ENCODE peak calls at places on chromosome 5, in nine cellular contexts. R is stimulated activated CD4-positive, alpha-beta T cell treated with anti-CD3 and anti-CD28 coated beads, Interleukin-4, amount 100 ng/mL, for 48 hours; K is left kidney; N is activated CD8-positive, alpha-beta memory T cell treated with anti-CD3 and anti-CD28 coated beads for 24 hours; F is HFFc6; O is A172; Y is ureter; U is dermis microvascular lymphatic vessel endothelial cell; X is upper lobe of left lung. Z is an unnamed sample.

GRCh38 chr5:10701567-10702039 is 59.4 kb downstream of the DAP start:
- DNase-seq in R (no peak), K (peak; percentile 67), N (no peak), F (peak; percentile 60), O (peak; percentile 74), Y (no peak), U (peak; percentile 30), X (no peak), Z (peak; percentile 74)

GRCh38 chr5:60497706-60498500 is 202.1 kb downstream of the DEPDC1B start:
- DNase-seq in R (no peak), K (no peak), N (no peak), F (peak; percentile 11), O (no peak), Y (no peak), U (no peak), X (no peak), Z (no peak)

GRCh38 chr5:74126294-74126693 is 500.3 kb downstream of the ARHGEF28 start:
- DNase-seq in R (no peak), K (no peak), N (no peak), F (no peak), O (no peak), Y (no peak), U (no peak), X (no peak), Z (no peak)

GRCh38 chr5:174300941-174301761 is 255.6 kb downstream of the NSG2 start:
- DNase-seq in R (no peak), K (peak; percentile 49), N (no peak), F (no peak), O (no peak), Y (no peak), U (no peak), X (no peak), Z (no peak)

GRCh38 chr5:124860271-124860670 is 113.8 kb upstream of the ZNF608 start:
- DNase-seq in R (no peak), K (no peak), N (no peak), F (no peak), O (no peak), Y (no peak), U (no peak), X (no peak), Z (peak; percentile 37)

GRCh38 chr5:159902444-159903121 is 13.7 kb upstream of the ADRA1B start:
- DNase-seq in R (no peak), K (peak; percentile 87), N (no peak), F (no peak), O (peak; percentile 86), Y (no peak), U (peak; percentile 29), X (peak; percentile 37), Z (no peak)

GRCh38 chr5:149677721-149678120 is 52.4 kb upstream of the PPARGC1B start:
- DNase-seq in R (no peak), K (no peak), N (no peak), F (no peak), O (no peak), Y (no peak), U (no peak), X (peak; percentile 62), Z (no peak)

GRCh38 chr5:377326-377981 is 55.9 kb downstream of the AHRR start:
- DNase-seq in R (no peak), K (no peak), N (peak; percentile 67), F (no peak), O (no peak), Y (peak; percentile 34), U (no peak), X (peak; percentile 7), Z (no peak)

GRCh38 chr5:9869616-9870288 is 239.6 kb upstream of the TAS2R1 start:
- DNase-seq in R (no peak), K (no peak), N (no peak), F (peak; percentile 90), O (peak; percentile 95), Y (no peak), U (no peak), X (no peak), Z (peak; percentile 86)

GRCh38 chr5:110105692-110106091 is 416.0 kb downstream of the MAN2A1 start:
- DNase-seq in R (no peak), K (no peak), N (no peak), F (no peak), O (no peak), Y (no peak), U (no peak), X (no peak), Z (peak; percentile 6)

GRCh38 chr5:152288499-152288898 is 116.6 kb downstream of the NMUR2 start:
- DNase-seq in R (no peak), K (no peak), N (no peak), F (no peak), O (no peak), Y (peak; percentile 45), U (no peak), X (no peak), Z (no peak)

GRCh38 chr5:133247881-133248642 is 196.2 kb downstream of the HSPA4 start:
- DNase-seq in R (no peak), K (peak; percentile 84), N (no peak), F (peak; percentile 24), O (peak; percentile 61), Y (no peak), U (peak; percentile 61), X (no peak), Z (peak; percentile 50)

GRCh38 chr5:59768204-59769040 is 125.1 kb downstream of the PDE4D start:
- DNase-seq in R (no peak), K (peak; percentile 90), N (no peak), F (peak; percentile 36), O (peak; percentile 66), Y (peak; percentile 87), U (peak; percentile 92), X (peak; percentile 63), Z (peak; percentile 75)

GRCh38 chr5:78699565-78700143 is 51.1 kb upstream of the LHFPL2 start:
- DNase-seq in R (no peak), K (no peak), N (no peak), F (peak; percentile 98), O (peak; percentile 98), Y (no peak), U (no peak), X (peak; percentile 48), Z (peak; percentile 99)

GRCh38 chr5:59540366-59540765 is 353.2 kb downstream of the PDE4D start:
- DNase-seq in R (no peak), K (no peak), N (no peak), F (no peak), O (peak; percentile 17), Y (no peak), U (no peak), X (no peak), Z (no peak)

GRCh38 chr5:862367-863243 is 11.8 kb upstream of the ZDHHC11 start:
- DNase-seq in R (no peak), K (peak; percentile 77), N (no peak), F (peak; percentile 46), O (no peak), Y (no peak), U (no peak), X (no peak), Z (peak; percentile 38)